ENCODE peak calls at places on chromosomes 5 and 9, in ten cellular contexts. One of them, this sample, is unnamed.
A peak's percentile ranks its signal among the peaks of the same experiment; 100 is the strongest.

GRCh38 chr5:32805966-32806626 is 95.0 kb downstream of the NPR3 start:
- DNase-seq in DMS 273 treated with DMSO at 0.1 percent for 48 hours: no peak
- DNase-seq in fibroblast of mammary gland: peak; percentile 93
- DNase-seq in NCI-H1092 treated with DMSO at 0.1 percent for 48 hours: no peak
- DNase-seq in NCI-H345: no peak
- DNase-seq in activated T-helper 1 cell treated with Interleukin-2 at 50 U/mL for 16 hours: no peak
- DNase-seq in AG04450: peak; percentile 51
- DNase-seq in activated CD8-positive, alpha-beta memory T cell treated with anti-CD3 and anti-CD28 coated beads, Interleukin-2, amount 50 U/mL, for 48 hours: no peak
- DNase-seq in aorta: no peak
- DNase-seq in posterior cingulate gyrus: no peak
- DNase-seq in this sample: no peak

GRCh38 chr9:131727184-131727785 is 12.6 kb downstream of the RAPGEF1 start:
- DNase-seq in aorta: no peak
- DNase-seq in activated T-helper 1 cell treated with Interleukin-2 at 50 U/mL for 16 hours: no peak
- DNase-seq in NCI-H345: no peak
- DNase-seq in NCI-H1092 treated with DMSO at 0.1 percent for 48 hours: no peak
- DNase-seq in activated CD8-positive, alpha-beta memory T cell treated with anti-CD3 and anti-CD28 coated beads, Interleukin-2, amount 50 U/mL, for 48 hours: no peak
- DNase-seq in posterior cingulate gyrus: no peak
- DNase-seq in DMS 273 treated with DMSO at 0.1 percent for 48 hours: no peak
- DNase-seq in AG04450: no peak
- DNase-seq in fibroblast of mammary gland: peak; percentile 47
- DNase-seq in this sample: no peak

GRCh38 chr5:103178167-103178566 is 58.1 kb downstream of the PPIP5K2 start:
- DNase-seq in activated CD8-positive, alpha-beta memory T cell treated with anti-CD3 and anti-CD28 coated beads, Interleukin-2, amount 50 U/mL, for 48 hours: no peak
- DNase-seq in NCI-H1092 treated with DMSO at 0.1 percent for 48 hours: no peak
- DNase-seq in AG04450: no peak
- DNase-seq in DMS 273 treated with DMSO at 0.1 percent for 48 hours: no peak
- DNase-seq in activated T-helper 1 cell treated with Interleukin-2 at 50 U/mL for 16 hours: no peak
- DNase-seq in aorta: no peak
- DNase-seq in NCI-H345: no peak
- DNase-seq in fibroblast of mammary gland: peak; percentile 1
- DNase-seq in posterior cingulate gyrus: no peak
- DNase-seq in this sample: no peak

GRCh38 chr5:90792725-90793124 is 234.1 kb downstream of the ADGRV1 start:
- DNase-seq in activated CD8-positive, alpha-beta memory T cell treated with anti-CD3 and anti-CD28 coated beads, Interleukin-2, amount 50 U/mL, for 48 hours: no peak
- DNase-seq in NCI-H1092 treated with DMSO at 0.1 percent for 48 hours: no peak
- DNase-seq in fibroblast of mammary gland: peak; percentile 26
- DNase-seq in AG04450: no peak
- DNase-seq in activated T-helper 1 cell treated with Interleukin-2 at 50 U/mL for 16 hours: no peak
- DNase-seq in aorta: no peak
- DNase-seq in posterior cingulate gyrus: no peak
- DNase-seq in DMS 273 treated with DMSO at 0.1 percent for 48 hours: no peak
- DNase-seq in NCI-H345: no peak
- DNase-seq in this sample: no peak

GRCh38 chr9:113350937-113351336 is 1.6 kb downstream of the BSPRY start:
- DNase-seq in NCI-H345: no peak
- DNase-seq in posterior cingulate gyrus: no peak
- DNase-seq in activated T-helper 1 cell treated with Interleukin-2 at 50 U/mL for 16 hours: no peak
- DNase-seq in fibroblast of mammary gland: no peak
- DNase-seq in AG04450: no peak
- DNase-seq in activated CD8-positive, alpha-beta memory T cell treated with anti-CD3 and anti-CD28 coated beads, Interleukin-2, amount 50 U/mL, for 48 hours: no peak
- DNase-seq in DMS 273 treated with DMSO at 0.1 percent for 48 hours: no peak
- DNase-seq in aorta: no peak
- DNase-seq in NCI-H1092 treated with DMSO at 0.1 percent for 48 hours: no peak
- DNase-seq in this sample: no peak

GRCh38 chr9:33165263-33166151 is 1.6 kb downstream of the B4GALT1 start:
- DNase-seq in AG04450: no peak
- DNase-seq in fibroblast of mammary gland: peak; percentile 98
- DNase-seq in activated CD8-positive, alpha-beta memory T cell treated with anti-CD3 and anti-CD28 coated beads, Interleukin-2, amount 50 U/mL, for 48 hours: no peak
- DNase-seq in posterior cingulate gyrus: no peak
- DNase-seq in NCI-H345: no peak
- DNase-seq in aorta: no peak
- DNase-seq in DMS 273 treated with DMSO at 0.1 percent for 48 hours: no peak
- DNase-seq in activated T-helper 1 cell treated with Interleukin-2 at 50 U/mL for 16 hours: no peak
- DNase-seq in NCI-H1092 treated with DMSO at 0.1 percent for 48 hours: no peak
- DNase-seq in this sample: peak; percentile 82

GRCh38 chr5:74034738-74035137 is 408.7 kb downstream of the ARHGEF28 start:
- DNase-seq in fibroblast of mammary gland: peak; percentile 93
- DNase-seq in activated CD8-positive, alpha-beta memory T cell treated with anti-CD3 and anti-CD28 coated beads, Interleukin-2, amount 50 U/mL, for 48 hours: no peak
- DNase-seq in posterior cingulate gyrus: peak; percentile 61
- DNase-seq in AG04450: peak; percentile 64
- DNase-seq in NCI-H1092 treated with DMSO at 0.1 percent for 48 hours: no peak
- DNase-seq in NCI-H345: no peak
- DNase-seq in aorta: no peak
- DNase-seq in activated T-helper 1 cell treated with Interleukin-2 at 50 U/mL for 16 hours: no peak
- DNase-seq in DMS 273 treated with DMSO at 0.1 percent for 48 hours: no peak
- DNase-seq in this sample: no peak

GRCh38 chr5:73115399-73116051 is 4.8 kb upstream of the TMEM171 start:
- DNase-seq in aorta: no peak
- DNase-seq in DMS 273 treated with DMSO at 0.1 percent for 48 hours: no peak
- DNase-seq in activated T-helper 1 cell treated with Interleukin-2 at 50 U/mL for 16 hours: no peak
- DNase-seq in AG04450: peak; percentile 93
- DNase-seq in activated CD8-positive, alpha-beta memory T cell treated with anti-CD3 and anti-CD28 coated beads, Interleukin-2, amount 50 U/mL, for 48 hours: no peak
- DNase-seq in posterior cingulate gyrus: no peak
- DNase-seq in fibroblast of mammary gland: peak; percentile 94
- DNase-seq in NCI-H345: no peak
- DNase-seq in NCI-H1092 treated with DMSO at 0.1 percent for 48 hours: no peak
- DNase-seq in this sample: no peak

GRCh38 chr5:138725153-138725884 is 27.9 kb upstream of the CTNNA1 start:
- DNase-seq in aorta: no peak
- DNase-seq in DMS 273 treated with DMSO at 0.1 percent for 48 hours: peak; percentile 67
- DNase-seq in AG04450: peak; percentile 4
- DNase-seq in fibroblast of mammary gland: peak; percentile 83
- DNase-seq in activated T-helper 1 cell treated with Interleukin-2 at 50 U/mL for 16 hours: no peak
- DNase-seq in posterior cingulate gyrus: peak; percentile 41
- DNase-seq in NCI-H1092 treated with DMSO at 0.1 percent for 48 hours: no peak
- DNase-seq in NCI-H345: peak; percentile 98
- DNase-seq in activated CD8-positive, alpha-beta memory T cell treated with anti-CD3 and anti-CD28 coated beads, Interleukin-2, amount 50 U/mL, for 48 hours: no peak
- DNase-seq in this sample: no peak

This sample was measured in coronary artery.